ENCODE peak calls at places on chromosomes 6 and 20, in four cellular contexts. C, Y, P and Q are unnamed samples.

GRCh38 chr6:43945778-43946100 is 175.7 kb downstream of the VEGFA start:
- DNase-seq in Y (no peak), P (no peak), C (no peak), Q (no peak)

GRCh38 chr6:26311012-26311384 is 54.0 kb upstream of the BTN3A2 start:
- DNase-seq in P (no peak), Y (no peak), C (no peak), Q (peak; percentile 59)

GRCh38 chr6:2209226-2209809 is 36.1 kb downstream of the GMDS start:
- DNase-seq in C (peak; percentile 83), P (no peak), Y (peak; percentile 77), Q (peak; percentile 73)

GRCh38 chr20:47389867-47390347 is 33.4 kb upstream of the ZMYND8 start:
- DNase-seq in Y (no peak), P (no peak), C (no peak), Q (peak; percentile 75)

GRCh38 chr6:33794910-33795615 is 6.1 kb upstream of the LEMD2 start:
- DNase-seq in C (no peak), Y (no peak), P (no peak), Q (no peak)

GRCh38 chr6:26507658-26508057 is 7.6 kb downstream of the BTN1A1 start:
- DNase-seq in C (no peak), P (no peak), Y (no peak), Q (no peak)

GRCh38 chr6:132648828-132649227 is 10.2 kb downstream of the TAAR1 start:
- DNase-seq in Y (no peak), C (no peak), P (no peak), Q (no peak)

GRCh38 chr6:66094615-66095014 is 387.6 kb upstream of the EYS start:
- DNase-seq in C (no peak), P (no peak), Y (no peak), Q (no peak)

GRCh38 chr6:150409576-150410066 is 40.8 kb downstream of the IYD start:
- DNase-seq in P (no peak), C (peak; percentile 74), Y (peak; percentile 47), Q (peak; percentile 63)

GRCh38 chr6:148521158-148521557 is 178.5 kb downstream of the SASH1 start:
- DNase-seq in C (no peak), P (no peak), Y (no peak), Q (no peak)

GRCh38 chr6:21603516-21603952 is 10.0 kb downstream of the SOX4 start:
- DNase-seq in P (no peak), Y (no peak), C (peak; percentile 52), Q (no peak)

GRCh38 chr6:106442351-106442750 is 81.8 kb downstream of the CRYBG1 start:
- DNase-seq in C (peak; percentile 84), Y (no peak), P (no peak), Q (no peak)

GRCh38 chr6:31139599-31139998 is 733 bp upstream of the PSORS1C2 start:
- DNase-seq in C (no peak), Y (no peak), P (no peak), Q (no peak)

GRCh38 chr6:107290491-107290890 is 168.9 kb downstream of the PDSS2 start:
- DNase-seq in Y (no peak), P (no peak), C (no peak), Q (peak; percentile 8)

GRCh38 chr6:2688416-2689064 is 62.2 kb downstream of the MYLK4 start:
- DNase-seq in C (no peak), Y (no peak), P (no peak), Q (peak; percentile 6)

GRCh38 chr20:58971429-58971828 is 9.6 kb upstream of the NELFCD start:
- DNase-seq in P (no peak), Y (no peak), C (no peak), Q (no peak)

GRCh38 chr6:13331516-13332348 is 3.4 kb upstream of the TBC1D7 start:
- DNase-seq in Y (no peak), P (no peak), C (peak; percentile 7), Q (no peak)

GRCh38 chr6:13014551-13015378 is 298.2 kb downstream of the PHACTR1 start:
- DNase-seq in Y (no peak), P (no peak), C (peak; percentile 71), Q (no peak)

GRCh38 chr20:10721112-10721896 is 47.5 kb upstream of the JAG1 start:
- DNase-seq in Y (no peak), P (no peak), C (no peak), Q (no peak)

GRCh38 chr6:145621776-145622175 is 113.5 kb downstream of the EPM2A start:
- DNase-seq in C (no peak), P (no peak), Y (no peak), Q (no peak)

GRCh38 chr6:126773122-126773805 is 345.2 kb upstream of the RSPO3 start:
- DNase-seq in P (no peak), Y (no peak), C (no peak), Q (no peak)

GRCh38 chr20:25308083-25308491 is 60.2 kb downstream of the PYGB start:
- DNase-seq in Y (peak; percentile 31), P (no peak), C (no peak), Q (no peak)

GRCh38 chr20:3670511-3670910 is 7.3 kb upstream of the GFRA4 start:
- DNase-seq in Y (no peak), C (peak; percentile 27), P (no peak), Q (peak; percentile 9)

GRCh38 chr20:20731000-20731944 is 18.8 kb upstream of the RALGAPA2 start:
- DNase-seq in Y (no peak), C (no peak), P (no peak), Q (no peak)

GRCh38 chr6:163489584-163489983 is 75.1 kb downstream of the QKI start:
- DNase-seq in P (no peak), Y (no peak), C (no peak), Q (no peak)

GRCh38 chr6:72363844-72364740 is 257.8 kb upstream of the KCNQ5 start:
- DNase-seq in P (no peak), C (no peak), Y (no peak), Q (peak; percentile 57)

GRCh38 chr6:3749991-3750323 is 1.6 kb downstream of the PXDC1 start:
- DNase-seq in C (no peak), Y (peak; percentile 45), P (no peak), Q (peak; percentile 20)

GRCh38 chr20:61896058-61896961 is 169.4 kb downstream of the TAF4 start:
- DNase-seq in C (peak; percentile 40), Y (peak; percentile 54), P (no peak), Q (peak; percentile 73)

GRCh38 chr20:2814076-2814475 is 711 bp upstream of the C20orf141 start:
- DNase-seq in Y (no peak), C (no peak), P (no peak), Q (no peak)

GRCh38 chr6:9332241-9332640 is 896.9 kb upstream of the SLC35B3 start:
- DNase-seq in Y (no peak), C (peak; percentile 4), P (no peak), Q (no peak)

GRCh38 chr6:161233986-161234620 is 39.8 kb downstream of the AGPAT4 start:
- DNase-seq in Y (peak; percentile 36), P (no peak), C (no peak), Q (no peak)

GRCh38 chr20:3080939-3081388 is 3.6 kb downstream of the AVP start:
- DNase-seq in Y (peak; percentile 26), P (no peak), C (no peak), Q (no peak)

GRCh38 chr20:37270586-37271420 is 9.2 kb upstream of the GHRH start:
- DNase-seq in P (no peak), Y (no peak), C (no peak), Q (no peak)

GRCh38 chr20:10249048-10249770 is 30.6 kb downstream of the SNAP25 start:
- DNase-seq in Y (no peak), P (no peak), C (no peak), Q (no peak)